ENCODE peak calls at places on chromosomes 4 and X, in seven cellular contexts. I is H1, S is H54, U is prostate gland, F is gastrocnemius medialis, Y is tibial nerve, H is stomach. O is an unnamed sample.

GRCh38 chrX:112672788-112673560 is 6.8 kb downstream of the LHFPL1 start:
- DNase-seq in U (no peak), F (no peak), S (no peak), Y (no peak), I (no peak), H (no peak), O (no peak)

GRCh38 chrX:154471870-154472684 is 7.0 kb downstream of the LAGE3 start:
- DNase-seq in Y (no peak), F (no peak), U (no peak), I (no peak), H (no peak), S (no peak), O (no peak)

GRCh38 chrX:20026278-20026677 is 35.4 kb upstream of the BCLAF3 start:
- DNase-seq in I (no peak), H (no peak), F (no peak), S (no peak), U (no peak), Y (no peak), O (no peak)

GRCh38 chrX:136495043-136495442 is 2.3 kb upstream of the HTATSF1 start:
- DNase-seq in F (no peak), U (no peak), I (no peak), Y (no peak), H (no peak), S (no peak), O (no peak)

GRCh38 chr4:153228512-153229145 is 24.4 kb downstream of the TRIM2 start:
- DNase-seq in Y (no peak), F (no peak), H (no peak), U (no peak), S (no peak), I (no peak), O (no peak)

GRCh38 chr4:20356565-20356964 is 104.9 kb downstream of the SLIT2 start:
- DNase-seq in I (no peak), F (no peak), S (no peak), Y (no peak), H (no peak), U (no peak), O (no peak)

GRCh38 chr4:140234697-140235060 is 80.7 kb upstream of the MAML3 start:
- DNase-seq in I (no peak), S (no peak), U (no peak), H (no peak), F (no peak), Y (no peak), O (no peak)

GRCh38 chr4:67087897-67088296 is 457.4 kb downstream of the CENPC start:
- DNase-seq in U (no peak), I (peak; percentile 77), H (peak; percentile 41), S (peak; percentile 1), Y (peak; percentile 21), F (no peak), O (no peak)

GRCh38 chrX:69032601-69033000 is 132.7 kb downstream of the PJA1 start:
- DNase-seq in F (no peak), H (no peak), U (no peak), I (peak; percentile 11), Y (no peak), S (no peak), O (peak; percentile 76)

GRCh38 chr4:128606173-128606572 is 203.3 kb upstream of the JADE1 start:
- DNase-seq in H (no peak), I (peak; percentile 24), U (no peak), Y (no peak), S (peak; percentile 15), F (peak; percentile 58), O (no peak)

GRCh38 chr4:69753666-69754065 is 6.8 kb downstream of the SULT1B1 start:
- DNase-seq in S (no peak), Y (no peak), I (no peak), U (no peak), H (no peak), F (no peak), O (no peak)

GRCh38 chrX:103467156-103467555 is 52.1 kb downstream of the RAB40A start:
- DNase-seq in U (no peak), F (no peak), H (no peak), S (no peak), I (no peak), Y (no peak), O (no peak)

GRCh38 chrX:21747523-21747922 is 10.4 kb downstream of the SMPX start:
- DNase-seq in F (no peak), Y (no peak), I (no peak), U (no peak), H (no peak), S (no peak), O (no peak)

GRCh38 chrX:9701790-9702189 is 63.9 kb downstream of the GPR143 start:
- DNase-seq in I (peak; percentile 45), H (no peak), U (no peak), Y (no peak), F (no peak), S (no peak), O (no peak)

GRCh38 chr4:55979562-55979961 is 30.8 kb downstream of the CEP135 start:
- DNase-seq in I (no peak), F (no peak), S (no peak), H (no peak), Y (no peak), U (no peak), O (no peak)

GRCh38 chr4:14247767-14248166 is 620.2 kb upstream of the BOD1L1 start:
- DNase-seq in H (no peak), I (no peak), U (no peak), F (no peak), Y (no peak), S (no peak), O (no peak)

GRCh38 chr4:89914609-89915008 is 20.0 kb downstream of the MMRN1 start:
- DNase-seq in U (no peak), F (no peak), I (no peak), Y (no peak), S (no peak), H (no peak), O (no peak)

GRCh38 chr4:89838005-89838404 is 1.0 kb upstream of the SNCA start:
- DNase-seq in U (no peak), H (no peak), S (no peak), F (no peak), I (no peak), Y (no peak), O (no peak)

GRCh38 chrX:151899622-151900021 is 13.1 kb upstream of the MAGEA4 start:
- DNase-seq in I (no peak), U (no peak), F (no peak), Y (no peak), S (no peak), H (no peak), O (no peak)

GRCh38 chrX:77415882-77416281 is 31.3 kb upstream of the FGF16 start:
- DNase-seq in S (no peak), U (no peak), F (no peak), H (no peak), Y (no peak), I (no peak), O (no peak)

GRCh38 chr4:39664828-39665731 is 26.4 kb upstream of the SMIM14 start:
- DNase-seq in U (no peak), H (no peak), I (no peak), S (no peak), F (no peak), Y (no peak), O (no peak)

GRCh38 chr4:33746979-33747378 is 2497.3 kb downstream of the ARAP2 start:
- DNase-seq in Y (no peak), S (no peak), U (no peak), H (no peak), I (no peak), F (no peak), O (no peak)

GRCh38 chrX:11641368-11641767 is 24.4 kb downstream of the ARHGAP6 start:
- DNase-seq in I (no peak), U (no peak), Y (no peak), S (no peak), H (no peak), F (no peak), O (no peak)

GRCh38 chr4:55887594-55887993 is 34.1 kb downstream of the EXOC1 start:
- DNase-seq in S (no peak), H (no peak), I (no peak), F (no peak), U (no peak), Y (no peak), O (no peak)

GRCh38 chr4:36214735-36215485 is 29.4 kb downstream of the ARAP2 start:
- DNase-seq in H (no peak), I (no peak), Y (no peak), F (no peak), U (no peak), S (no peak), O (no peak)

GRCh38 chrX:11382935-11383334 is 89.7 kb downstream of the AMELX start:
- DNase-seq in I (no peak), Y (no peak), F (no peak), S (no peak), U (no peak), H (no peak), O (no peak)

GRCh38 chrX:118420462-118420861 is 74.6 kb downstream of the WDR44 start:
- DNase-seq in U (peak; percentile 5), H (no peak), I (no peak), F (no peak), Y (no peak), S (no peak), O (no peak)

GRCh38 chrX:150547511-150548115 is 20.8 kb upstream of the MTM1 start:
- DNase-seq in F (peak; percentile 23), I (peak; percentile 57), Y (peak; percentile 39), S (peak; percentile 42), U (peak; percentile 34), H (peak; percentile 66), O (no peak)
- TF ChIP-seq POLR2A in F (peak; percentile 28), I (no peak), Y (no peak), S (no peak), U (no peak), H (no peak), O (no peak)

GRCh38 chr4:1172228-1172851 is at the start of gene SPON2:
- DNase-seq in H (no peak), S (no peak), F (no peak), U (no peak), Y (no peak), I (peak; percentile 73), O (no peak)
- TF ChIP-seq POLR2A in H (no peak), S (no peak), F (no peak), U (no peak), Y (no peak), I (no peak), O (no peak)

DNA sequence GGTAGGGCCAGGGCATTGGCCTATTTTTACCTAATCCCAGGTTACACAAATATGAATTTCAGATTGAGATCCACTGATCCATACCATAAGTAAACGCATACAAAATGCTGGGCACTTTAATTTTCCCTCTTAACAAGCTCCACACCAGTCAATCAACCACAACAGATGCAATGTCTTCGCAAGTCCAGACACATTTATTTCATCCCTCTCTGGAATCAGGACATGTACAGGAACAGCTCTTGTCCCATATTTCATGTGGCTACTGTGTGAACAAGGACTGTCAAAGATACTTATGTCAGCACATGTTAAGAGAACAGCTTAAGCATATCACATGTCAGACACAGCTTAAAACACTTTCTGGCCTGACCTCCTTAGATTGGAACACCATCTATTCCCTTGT is 145.9 kb downstream of the PPP3CA start:
- DNase-seq in U (no peak), Y (no peak), S (no peak), F (no peak), H (no peak), I (no peak), O (no peak)
- TF ChIP-seq POLR2A in U (no peak), Y (no peak), S (no peak), F (no peak), H (no peak), I (no peak), O (no peak)

DNA sequence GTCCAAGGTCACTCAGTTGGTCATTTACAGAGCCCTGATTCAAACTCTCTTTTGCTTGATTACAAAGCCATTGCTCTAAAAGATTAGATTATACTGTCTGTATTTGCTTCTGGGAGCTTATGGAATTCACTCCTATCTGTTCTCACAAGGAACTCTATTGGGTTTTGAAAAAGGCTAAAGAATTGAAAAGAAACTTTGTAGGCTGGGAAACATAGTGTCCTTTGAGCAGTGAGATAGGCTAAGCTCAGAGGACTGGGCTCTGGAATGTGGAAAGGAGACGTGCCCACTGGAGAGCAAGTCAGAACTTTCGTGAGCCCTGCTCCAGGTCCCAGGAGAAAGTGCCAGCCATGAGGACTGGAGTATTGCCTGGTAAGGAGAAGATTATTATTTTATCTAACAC is at the start of gene RTL9:
- DNase-seq in H (no peak), U (no peak), F (no peak), Y (no peak), I (no peak), S (no peak), O (no peak)
- TF ChIP-seq POLR2A in H (no peak), U (no peak), F (no peak), Y (no peak), I (no peak), S (no peak), O (no peak)

O was measured in vagina.